ENCODE peak calls at places on chromosomes 2 and 18, in seven cellular contexts. A, E, G, Q, T, H and Z are unnamed samples.

GRCh38 chr2:190984595-190984994 is 29.4 kb downstream of the STAT1 start:
- DNase-seq in A (no peak), E (no peak), G (peak; percentile 57), Q (no peak), T (peak; percentile 79), H (no peak), Z (no peak)

GRCh38 chr2:236119476-236119875 is 48.7 kb downstream of the GBX2 start:
- DNase-seq in A (no peak), E (no peak), G (no peak), Q (no peak), T (no peak), H (no peak), Z (no peak)

GRCh38 chr18:49725809-49726514 is 87.4 kb downstream of the ACAA2 start:
- DNase-seq in A (peak; percentile 62), E (no peak), G (peak; percentile 85), Q (peak; percentile 17), T (peak; percentile 90), H (no peak), Z (no peak)

GRCh38 chr2:229419158-229419557 is 148.1 kb upstream of the PID1 start:
- DNase-seq in A (no peak), E (no peak), G (no peak), Q (peak; percentile 36), T (no peak), H (no peak), Z (no peak)

GRCh38 chr2:8729939-8730338 is 48.1 kb downstream of the ID2 start:
- DNase-seq in A (no peak), E (no peak), G (no peak), Q (no peak), T (no peak), H (no peak), Z (no peak)

GRCh38 chr2:71896385-71897144 is 251.1 kb downstream of the CYP26B1 start:
- DNase-seq in A (peak; percentile 6), E (no peak), G (no peak), Q (no peak), T (no peak), H (no peak), Z (no peak)

GRCh38 chr2:116980354-116980753 is 834.1 kb upstream of the DDX18 start:
- DNase-seq in A (no peak), E (no peak), G (no peak), Q (no peak), T (no peak), H (no peak), Z (no peak)

GRCh38 chr2:215667544-215668243 is 231.8 kb upstream of the FN1 start:
- DNase-seq in A (no peak), E (no peak), G (no peak), Q (no peak), T (no peak), H (no peak), Z (no peak)

GRCh38 chr2:97747285-97747684 is 33.9 kb downstream of the ZAP70 start:
- DNase-seq in A (no peak), E (no peak), G (no peak), Q (no peak), T (no peak), H (no peak), Z (no peak)

GRCh38 chr2:236848467-236848866 is 237.2 kb upstream of the COPS8 start:
- DNase-seq in A (no peak), E (no peak), G (no peak), Q (no peak), T (no peak), H (no peak), Z (no peak)

GRCh38 chr2:180938419-180938818 is 42.0 kb upstream of the UBE2E3 start:
- DNase-seq in A (no peak), E (no peak), G (peak; percentile 11), Q (no peak), T (peak; percentile 24), H (no peak), Z (no peak)

GRCh38 chr2:137151731-137152130 is 386.4 kb downstream of the THSD7B start:
- DNase-seq in A (peak; percentile 50), E (no peak), G (no peak), Q (no peak), T (no peak), H (no peak), Z (no peak)

GRCh38 chr2:176136375-176137248 is 7.1 kb downstream of the HOXD8 start:
- DNase-seq in A (peak; percentile 66), E (no peak), G (no peak), Q (peak; percentile 62), T (no peak), H (no peak), Z (no peak)

GRCh38 chr2:239267411-239267941 is 133.3 kb downstream of the HDAC4 start:
- DNase-seq in A (peak; percentile 96), E (peak; percentile 87), G (peak; percentile 37), Q (peak; percentile 58), T (no peak), H (no peak), Z (peak; percentile 92)

GRCh38 chr2:135783416-135783815 is 41.8 kb downstream of the UBXN4 start:
- DNase-seq in A (no peak), E (no peak), G (no peak), Q (no peak), T (no peak), H (no peak), Z (no peak)

GRCh38 chr2:135782231-135782630 is 40.6 kb downstream of the UBXN4 start:
- DNase-seq in A (no peak), E (no peak), G (no peak), Q (no peak), T (no peak), H (no peak), Z (no peak)

GRCh38 chr2:135790423-135790822 is 46.6 kb downstream of the LCT start:
- DNase-seq in A (no peak), E (no peak), G (no peak), Q (no peak), T (no peak), H (no peak), Z (no peak)

GRCh38 chr2:135785032-135785431 is 43.4 kb downstream of the UBXN4 start:
- DNase-seq in A (no peak), E (no peak), G (no peak), Q (no peak), T (no peak), H (no peak), Z (no peak)
- TF ChIP-seq CTCF in A (peak; percentile 20), E (peak; percentile 12), G (peak; percentile 57), Q (no peak), T (peak; percentile 28), H (no peak), Z (peak; percentile 18)

DNA sequence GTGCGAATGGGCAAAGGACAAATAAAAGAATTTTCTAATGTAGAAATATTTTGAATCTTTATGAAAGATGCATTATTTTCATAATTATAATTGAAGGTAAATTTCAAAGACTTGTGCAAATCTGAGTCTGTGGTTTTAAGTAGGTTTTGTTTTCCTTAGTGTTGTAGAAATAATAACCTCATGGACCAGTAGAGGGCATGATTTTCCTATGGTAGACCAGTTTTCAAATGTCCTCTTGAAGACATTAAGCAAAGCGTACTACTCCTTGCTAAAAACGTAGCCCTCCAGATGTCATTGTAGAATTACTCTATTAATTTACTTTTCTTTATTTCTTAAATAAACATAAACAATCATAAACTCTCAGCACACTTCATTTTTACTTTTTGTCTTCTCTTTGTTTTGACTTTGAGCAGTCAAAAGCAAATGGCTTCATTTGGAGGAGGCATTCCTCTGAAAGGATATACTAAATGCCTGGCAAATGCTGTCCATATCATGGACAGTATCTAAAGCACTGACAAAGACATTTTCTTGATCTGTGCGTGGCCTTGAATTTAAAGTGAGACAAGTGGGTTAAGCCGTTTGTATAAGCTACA is 85.8 kb upstream of the FAM237A start:
- DNase-seq in A (no peak), E (no peak), G (peak; percentile 9), Q (no peak), T (peak; percentile 9), H (no peak), Z (no peak)
- TF ChIP-seq CTCF in A (peak; percentile 42), E (peak; percentile 20), G (peak; percentile 70), Q (no peak), T (peak; percentile 81), H (no peak), Z (peak; percentile 50)

DNA sequence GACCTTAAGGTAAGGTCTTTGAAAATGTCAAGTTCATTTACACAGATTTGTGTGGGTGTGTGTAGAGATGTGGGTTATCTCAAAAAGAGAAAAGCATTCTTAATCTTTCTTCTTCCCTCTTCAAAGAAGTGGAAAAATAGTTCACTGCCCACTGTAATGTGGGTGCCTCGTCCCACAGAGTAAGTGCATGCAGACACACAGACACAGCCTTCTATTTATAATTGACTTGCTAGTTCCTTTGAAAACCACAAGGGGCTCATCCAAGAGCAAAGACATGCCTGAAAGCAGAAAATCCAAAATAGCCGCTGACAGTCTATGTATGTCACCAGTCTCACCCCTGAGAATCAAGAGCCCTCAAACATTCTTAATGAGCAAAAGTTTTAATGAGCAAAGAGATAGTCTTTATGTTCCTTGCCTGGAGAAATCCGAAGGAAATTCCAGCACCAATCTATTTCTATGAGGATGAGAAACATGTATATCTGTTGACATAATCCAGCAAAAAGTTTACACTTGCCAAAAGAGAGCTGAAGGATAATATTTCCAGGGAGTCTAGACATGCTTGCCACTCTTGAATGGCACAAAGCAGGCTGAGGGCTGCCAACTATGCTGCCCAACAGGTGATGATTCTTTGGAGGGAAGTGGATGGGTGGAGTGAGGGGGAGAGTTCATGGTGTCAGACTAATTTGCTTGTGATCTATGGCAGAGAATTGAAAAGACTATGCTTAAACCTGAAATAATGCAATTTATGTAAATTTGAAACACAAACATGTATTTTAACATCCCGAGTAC is 93.9 kb downstream of the ACVR1 start:
- DNase-seq in A (no peak), E (no peak), G (peak; percentile 35), Q (no peak), T (no peak), H (no peak), Z (no peak)
- TF ChIP-seq CTCF in A (no peak), E (no peak), G (peak; percentile 64), Q (no peak), T (peak; percentile 51), H (no peak), Z (no peak)

GRCh38 chr2:1656961-1657841 is 87.1 kb downstream of the PXDN start:
- DNase-seq in A (no peak), E (no peak), G (no peak), Q (no peak), T (no peak), H (no peak), Z (no peak)
- TF ChIP-seq CTCF in A (no peak), E (no peak), G (no peak), Q (no peak), T (peak; percentile 25), H (no peak), Z (no peak)

GRCh38 chr2:60295591-60295962 is 257.9 kb downstream of the BCL11A start:
- DNase-seq in A (no peak), E (no peak), G (no peak), Q (no peak), T (no peak), H (no peak), Z (no peak)
- TF ChIP-seq CTCF in A (no peak), E (no peak), G (no peak), Q (no peak), T (no peak), H (no peak), Z (no peak)

GRCh38 chr2:84924173-84925106 is 19.0 kb downstream of the TMSB10 start:
- DNase-seq in A (peak; percentile 76), E (no peak), G (peak; percentile 70), Q (peak; percentile 75), T (peak; percentile 78), H (no peak), Z (no peak)
- TF ChIP-seq CTCF in A (no peak), E (no peak), G (no peak), Q (no peak), T (no peak), H (no peak), Z (no peak)

GRCh38 chr2:36530983-36531354 is 67.0 kb downstream of the FEZ2 start:
- DNase-seq in A (no peak), E (no peak), G (no peak), Q (no peak), T (no peak), H (no peak), Z (no peak)
- TF ChIP-seq CTCF in A (no peak), E (no peak), G (peak; percentile 52), Q (no peak), T (no peak), H (no peak), Z (no peak)

GRCh38 chr2:174577967-174578589 is 19.5 kb downstream of the WIPF1 start:
- DNase-seq in A (no peak), E (no peak), G (peak; percentile 69), Q (no peak), T (no peak), H (no peak), Z (no peak)
- TF ChIP-seq CTCF in A (peak; percentile 53), E (peak; percentile 83), G (peak; percentile 82), Q (no peak), T (peak; percentile 67), H (no peak), Z (peak; percentile 83)